ENCODE peak calls at places on chromosomes 13 and 19, in seven cellular contexts. One of them, this sample, is unnamed.

GRCh38 chr19:33819875-33820781 is 23.5 kb downstream of the KCTD15 start:
- DNase-seq in lower leg skin: peak; percentile 97
- DNase-seq in fibroblast of mammary gland: peak; percentile 35
- DNase-seq in transverse colon: peak; percentile 82
- DNase-seq in endodermal cell: peak; percentile 88
- DNase-seq in fibroblast of lung: peak; percentile 76
- DNase-seq in esophagus squamous epithelium: no peak
- DNase-seq in this sample: peak; percentile 86

GRCh38 chr19:55066107-55066709 is 3.3 kb upstream of the RDH13 start:
- DNase-seq in esophagus squamous epithelium: no peak
- DNase-seq in transverse colon: no peak
- DNase-seq in fibroblast of mammary gland: no peak
- DNase-seq in fibroblast of lung: no peak
- DNase-seq in lower leg skin: no peak
- DNase-seq in endodermal cell: peak; percentile 83
- DNase-seq in this sample: no peak

GRCh38 chr13:51262501-51263211 is 40.5 kb downstream of the FAM124A start:
- DNase-seq in esophagus squamous epithelium: no peak
- DNase-seq in transverse colon: no peak
- DNase-seq in lower leg skin: no peak
- DNase-seq in fibroblast of lung: no peak
- DNase-seq in fibroblast of mammary gland: no peak
- DNase-seq in endodermal cell: no peak
- DNase-seq in this sample: no peak

GRCh38 chr19:9917322-9917721 is 19.0 kb downstream of the OLFM2 start:
- DNase-seq in fibroblast of mammary gland: peak; percentile 60
- DNase-seq in fibroblast of lung: peak; percentile 43
- DNase-seq in transverse colon: no peak
- DNase-seq in esophagus squamous epithelium: no peak
- DNase-seq in endodermal cell: peak; percentile 88
- DNase-seq in lower leg skin: no peak
- DNase-seq in this sample: peak; percentile 51

GRCh38 chr13:107734891-107735620 is 480.3 kb downstream of the LIG4 start:
- DNase-seq in transverse colon: no peak
- DNase-seq in lower leg skin: no peak
- DNase-seq in endodermal cell: no peak
- DNase-seq in fibroblast of lung: no peak
- DNase-seq in fibroblast of mammary gland: no peak
- DNase-seq in esophagus squamous epithelium: no peak
- DNase-seq in this sample: no peak

GRCh38 chr19:16328824-16329482 is 4.3 kb downstream of the KLF2 start:
- DNase-seq in lower leg skin: no peak
- DNase-seq in fibroblast of mammary gland: no peak
- DNase-seq in fibroblast of lung: no peak
- DNase-seq in esophagus squamous epithelium: no peak
- DNase-seq in endodermal cell: no peak
- DNase-seq in transverse colon: no peak
- DNase-seq in this sample: no peak

GRCh38 chr13:20610006-20610405 is 43.0 kb downstream of the IFT88 start:
- DNase-seq in esophagus squamous epithelium: no peak
- DNase-seq in transverse colon: no peak
- DNase-seq in endodermal cell: no peak
- DNase-seq in fibroblast of mammary gland: no peak
- DNase-seq in fibroblast of lung: peak; percentile 6
- DNase-seq in lower leg skin: no peak
- DNase-seq in this sample: no peak

GRCh38 chr19:28297036-28297435 is 915.9 kb downstream of the UQCRFS1 start:
- DNase-seq in endodermal cell: no peak
- DNase-seq in transverse colon: no peak
- DNase-seq in fibroblast of lung: no peak
- DNase-seq in esophagus squamous epithelium: no peak
- DNase-seq in lower leg skin: no peak
- DNase-seq in fibroblast of mammary gland: peak; percentile 76
- DNase-seq in this sample: no peak

GRCh38 chr13:32048816-32049215 is 17.2 kb downstream of the FRY start:
- DNase-seq in fibroblast of mammary gland: peak; percentile 17
- DNase-seq in transverse colon: no peak
- DNase-seq in lower leg skin: no peak
- DNase-seq in endodermal cell: no peak
- DNase-seq in esophagus squamous epithelium: no peak
- DNase-seq in fibroblast of lung: no peak
- DNase-seq in this sample: no peak

GRCh38 chr19:40416918-40417713 is 3.9 kb upstream of the PRX start:
- DNase-seq in lower leg skin: peak; percentile 93
- DNase-seq in fibroblast of mammary gland: no peak
- DNase-seq in esophagus squamous epithelium: no peak
- DNase-seq in fibroblast of lung: no peak
- DNase-seq in transverse colon: peak; percentile 60
- DNase-seq in endodermal cell: peak; percentile 53
- DNase-seq in this sample: peak; percentile 46

GRCh38 chr19:35038623-35039512 is 2.7 kb upstream of the HPN start:
- DNase-seq in lower leg skin: no peak
- DNase-seq in endodermal cell: no peak
- DNase-seq in esophagus squamous epithelium: no peak
- DNase-seq in transverse colon: no peak
- DNase-seq in fibroblast of mammary gland: no peak
- DNase-seq in fibroblast of lung: peak; percentile 34
- DNase-seq in this sample: no peak

GRCh38 chr13:32779119-32779518 is 192.9 kb downstream of the PDS5B start:
- DNase-seq in endodermal cell: no peak
- DNase-seq in transverse colon: no peak
- DNase-seq in esophagus squamous epithelium: no peak
- DNase-seq in lower leg skin: no peak
- DNase-seq in fibroblast of mammary gland: no peak
- DNase-seq in fibroblast of lung: no peak
- DNase-seq in this sample: no peak

GRCh38 chr13:102400619-102401125 is 1.2 kb downstream of the FGF14 start:
- DNase-seq in transverse colon: no peak
- DNase-seq in lower leg skin: no peak
- DNase-seq in fibroblast of lung: peak; percentile 22
- DNase-seq in esophagus squamous epithelium: no peak
- DNase-seq in endodermal cell: peak; percentile 75
- DNase-seq in fibroblast of mammary gland: peak; percentile 42
- DNase-seq in this sample: peak; percentile 8

GRCh38 chr13:48402325-48402962 is 10.5 kb downstream of the LPAR6 start:
- DNase-seq in transverse colon: no peak
- DNase-seq in fibroblast of mammary gland: no peak
- DNase-seq in lower leg skin: no peak
- DNase-seq in fibroblast of lung: no peak
- DNase-seq in endodermal cell: no peak
- DNase-seq in esophagus squamous epithelium: no peak
- DNase-seq in this sample: no peak

GRCh38 chr19:33529094-33529676 is 7.6 kb upstream of the PEPD start:
- DNase-seq in endodermal cell: no peak
- DNase-seq in fibroblast of mammary gland: no peak
- DNase-seq in lower leg skin: no peak
- DNase-seq in transverse colon: no peak
- DNase-seq in fibroblast of lung: no peak
- DNase-seq in esophagus squamous epithelium: no peak
- DNase-seq in this sample: no peak

GRCh38 chr13:113962386-113962785 is 11.5 kb downstream of the C13orf46 start:
- DNase-seq in endodermal cell: no peak
- DNase-seq in fibroblast of mammary gland: peak; percentile 60
- DNase-seq in esophagus squamous epithelium: no peak
- DNase-seq in fibroblast of lung: no peak
- DNase-seq in lower leg skin: no peak
- DNase-seq in transverse colon: no peak
- DNase-seq in this sample: no peak

GRCh38 chr19:8512115-8512967 is 1.6 kb downstream of the ZNF414 start:
- DNase-seq in transverse colon: peak; percentile 43
- DNase-seq in esophagus squamous epithelium: no peak
- DNase-seq in fibroblast of lung: no peak
- DNase-seq in fibroblast of mammary gland: peak; percentile 31
- DNase-seq in lower leg skin: no peak
- DNase-seq in endodermal cell: peak; percentile 84
- DNase-seq in this sample: no peak

GRCh38 chr19:6412111-6412999 is 12.3 kb downstream of the KHSRP start:
- DNase-seq in fibroblast of lung: peak; percentile 9
- DNase-seq in esophagus squamous epithelium: no peak
- DNase-seq in lower leg skin: no peak
- DNase-seq in endodermal cell: peak; percentile 94
- DNase-seq in transverse colon: peak; percentile 71
- DNase-seq in fibroblast of mammary gland: no peak
- DNase-seq in this sample: no peak

GRCh38 chr19:36837525-36837901 is 674 bp downstream of the ZNF790 start:
- DNase-seq in fibroblast of mammary gland: peak; percentile 41
- DNase-seq in esophagus squamous epithelium: no peak
- DNase-seq in fibroblast of lung: no peak
- DNase-seq in transverse colon: no peak
- DNase-seq in endodermal cell: no peak
- DNase-seq in lower leg skin: no peak
- DNase-seq in this sample: no peak

DNA sequence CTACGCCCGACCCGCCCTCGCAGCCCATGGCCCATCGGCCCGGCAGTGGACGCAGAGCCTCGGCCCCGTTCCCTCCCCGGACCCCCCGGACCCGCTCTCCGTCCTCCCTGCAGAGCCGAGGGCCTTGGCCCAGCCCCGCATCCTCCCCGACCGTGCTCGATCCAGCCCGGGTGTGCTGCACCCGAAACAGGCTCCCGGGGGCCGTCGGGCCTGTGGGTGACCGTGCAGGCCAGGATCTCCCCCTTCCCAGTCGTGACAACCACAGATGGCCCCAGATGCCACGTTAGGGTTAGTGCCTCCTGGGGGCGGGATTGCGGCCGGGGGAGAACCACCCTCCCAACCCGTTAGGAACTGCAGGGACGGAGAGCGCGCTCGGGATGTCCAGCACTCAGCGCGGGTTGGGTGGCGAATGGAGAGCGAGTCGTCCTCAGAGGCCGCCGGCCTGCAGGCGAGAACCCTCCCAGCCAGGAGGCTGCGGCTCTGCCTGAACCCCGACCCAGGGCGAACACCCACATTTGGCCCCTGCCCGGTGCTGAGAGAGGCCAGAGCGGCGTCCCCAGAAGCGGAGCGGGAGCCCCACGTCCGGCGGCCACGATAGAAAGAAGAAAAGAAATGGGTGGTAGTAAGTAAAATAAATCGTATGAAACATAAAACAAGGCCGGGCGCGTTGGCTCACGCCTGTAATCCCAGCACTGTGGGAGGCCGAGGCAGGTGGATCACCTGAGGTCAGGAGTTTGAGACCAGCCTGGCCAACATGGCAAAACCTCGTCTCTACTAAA is 6.7 kb upstream of the MADCAM1 start:
- DNase-seq in endodermal cell: peak; percentile 82
- DNase-seq in fibroblast of mammary gland: peak; percentile 30
- DNase-seq in transverse colon: no peak
- DNase-seq in fibroblast of lung: peak; percentile 33
- DNase-seq in lower leg skin: peak; percentile 84
- DNase-seq in esophagus squamous epithelium: no peak
- DNase-seq in this sample: peak; percentile 56
- TF ChIP-seq CTCF in endodermal cell: no peak
- TF ChIP-seq CTCF in fibroblast of mammary gland: no peak
- TF ChIP-seq CTCF in transverse colon: no peak
- TF ChIP-seq CTCF in fibroblast of lung: no peak
- TF ChIP-seq CTCF in lower leg skin: no peak
- TF ChIP-seq CTCF in esophagus squamous epithelium: no peak
- TF ChIP-seq CTCF in this sample: no peak

GRCh38 chr19:48418317-48419064 is 25.0 kb downstream of the GRIN2D start:
- DNase-seq in endodermal cell: peak; percentile 58
- DNase-seq in fibroblast of lung: no peak
- DNase-seq in esophagus squamous epithelium: no peak
- DNase-seq in fibroblast of mammary gland: peak; percentile 50
- DNase-seq in lower leg skin: no peak
- DNase-seq in transverse colon: no peak
- DNase-seq in this sample: peak; percentile 23

GRCh38 chr19:48415869-48416268 is 22.4 kb downstream of the GRIN2D start:
- DNase-seq in esophagus squamous epithelium: no peak
- DNase-seq in fibroblast of lung: no peak
- DNase-seq in lower leg skin: no peak
- DNase-seq in transverse colon: no peak
- DNase-seq in fibroblast of mammary gland: no peak
- DNase-seq in endodermal cell: no peak
- DNase-seq in this sample: no peak

GRCh38 chr19:48417436-48417835 is 24.0 kb downstream of the GRIN2D start:
- DNase-seq in endodermal cell: no peak
- DNase-seq in fibroblast of mammary gland: no peak
- DNase-seq in esophagus squamous epithelium: no peak
- DNase-seq in transverse colon: no peak
- DNase-seq in fibroblast of lung: no peak
- DNase-seq in lower leg skin: no peak
- DNase-seq in this sample: no peak

GRCh38 chr19:48415395-48415794 is 21.9 kb downstream of the GRIN2D start:
- DNase-seq in esophagus squamous epithelium: no peak
- DNase-seq in fibroblast of mammary gland: peak; percentile 60
- DNase-seq in transverse colon: peak; percentile 92
- DNase-seq in fibroblast of lung: peak; percentile 51
- DNase-seq in lower leg skin: peak; percentile 94
- DNase-seq in endodermal cell: peak; percentile 99
- DNase-seq in this sample: peak; percentile 60

GRCh38 chr19:48413879-48414623 is 20.6 kb downstream of the GRIN2D start:
- DNase-seq in esophagus squamous epithelium: no peak
- DNase-seq in endodermal cell: peak; percentile 80
- DNase-seq in transverse colon: no peak
- DNase-seq in lower leg skin: peak; percentile 86
- DNase-seq in fibroblast of lung: no peak
- DNase-seq in fibroblast of mammary gland: no peak
- DNase-seq in this sample: no peak
- H3K4me3 ChIP-seq in esophagus squamous epithelium: no peak overlapping the region
- H3K4me3 ChIP-seq in endodermal cell: peak overlapping the region; percentile 72
- H3K4me3 ChIP-seq in transverse colon: no peak overlapping the region
- H3K4me3 ChIP-seq in lower leg skin: no peak overlapping the region
- H3K4me3 ChIP-seq in fibroblast of lung: no peak overlapping the region
- H3K4me3 ChIP-seq in fibroblast of mammary gland: no peak overlapping the region
- H3K4me3 ChIP-seq in this sample: no peak overlapping the region

GRCh38 chr13:23466144-23467002 is 32.9 kb upstream of the SACS start:
- DNase-seq in endodermal cell: peak; percentile 90
- DNase-seq in lower leg skin: peak; percentile 89
- DNase-seq in fibroblast of mammary gland: peak; percentile 78
- DNase-seq in transverse colon: peak; percentile 57
- DNase-seq in esophagus squamous epithelium: no peak
- DNase-seq in fibroblast of lung: peak; percentile 88
- DNase-seq in this sample: peak; percentile 84
- TF ChIP-seq CTCF in endodermal cell: peak; percentile 79
- TF ChIP-seq CTCF in lower leg skin: no peak
- TF ChIP-seq CTCF in fibroblast of mammary gland: peak; percentile 53
- TF ChIP-seq CTCF in transverse colon: peak; percentile 35
- TF ChIP-seq CTCF in esophagus squamous epithelium: peak; percentile 65
- TF ChIP-seq CTCF in fibroblast of lung: peak; percentile 55
- TF ChIP-seq CTCF in this sample: peak; percentile 64

GRCh38 chr13:112732679-112733078 is 42.8 kb downstream of the ATP11A start:
- DNase-seq in esophagus squamous epithelium: no peak
- DNase-seq in fibroblast of mammary gland: no peak
- DNase-seq in transverse colon: no peak
- DNase-seq in fibroblast of lung: no peak
- DNase-seq in lower leg skin: no peak
- DNase-seq in endodermal cell: no peak
- DNase-seq in this sample: no peak

GRCh38 chr13:112733661-112734379 is 44.0 kb downstream of the ATP11A start:
- DNase-seq in endodermal cell: peak; percentile 91
- DNase-seq in fibroblast of lung: no peak
- DNase-seq in esophagus squamous epithelium: no peak
- DNase-seq in transverse colon: no peak
- DNase-seq in fibroblast of mammary gland: no peak
- DNase-seq in lower leg skin: no peak
- DNase-seq in this sample: no peak

GRCh38 chr13:112733112-112733511 is 43.3 kb downstream of the ATP11A start:
- DNase-seq in lower leg skin: no peak
- DNase-seq in esophagus squamous epithelium: no peak
- DNase-seq in transverse colon: no peak
- DNase-seq in endodermal cell: peak; percentile 74
- DNase-seq in fibroblast of mammary gland: no peak
- DNase-seq in fibroblast of lung: no peak
- DNase-seq in this sample: no peak

GRCh38 chr13:112735791-112736190 is 46.0 kb downstream of the ATP11A start:
- DNase-seq in endodermal cell: no peak
- DNase-seq in esophagus squamous epithelium: no peak
- DNase-seq in transverse colon: no peak
- DNase-seq in fibroblast of lung: no peak
- DNase-seq in lower leg skin: no peak
- DNase-seq in fibroblast of mammary gland: no peak
- DNase-seq in this sample: no peak

GRCh38 chr13:112734696-112735547 is 45.1 kb downstream of the ATP11A start:
- DNase-seq in fibroblast of mammary gland: no peak
- DNase-seq in transverse colon: no peak
- DNase-seq in lower leg skin: no peak
- DNase-seq in fibroblast of lung: no peak
- DNase-seq in endodermal cell: no peak
- DNase-seq in esophagus squamous epithelium: no peak
- DNase-seq in this sample: no peak
- H3K4me3 ChIP-seq in fibroblast of mammary gland: no peak overlapping the region
- H3K4me3 ChIP-seq in transverse colon: no peak overlapping the region
- H3K4me3 ChIP-seq in lower leg skin: no peak overlapping the region
- H3K4me3 ChIP-seq in fibroblast of lung: no peak overlapping the region
- H3K4me3 ChIP-seq in endodermal cell: no peak overlapping the region
- H3K4me3 ChIP-seq in esophagus squamous epithelium: no peak overlapping the region
- H3K4me3 ChIP-seq in this sample: no peak overlapping the region

This sample was measured in fibroblast of villous mesenchyme.